ENCODE peak calls at places on chromosomes 1 and 21, in four cellular contexts. K, G, R and D are unnamed samples.

GRCh38 chr21:43600642-43601397 is 58.5 kb downstream of the HSF2BP start:
- DNase-seq in K (no peak), G (no peak), R (no peak), D (no peak)

GRCh38 chr1:175797576-175797975 is 54.2 kb upstream of the TNR start:
- DNase-seq in K (no peak), G (no peak), R (no peak), D (no peak)

GRCh38 chr1:210687582-210688279 is 359.0 kb downstream of the HHAT start:
- DNase-seq in K (no peak), G (no peak), R (no peak), D (peak; percentile 58)

GRCh38 chr1:69421286-69421685 is 146.4 kb upstream of the LRRC7 start:
- DNase-seq in K (no peak), G (no peak), R (no peak), D (no peak)

GRCh38 chr1:175203570-175203969 is 11.0 kb upstream of the KIAA0040 start:
- DNase-seq in K (no peak), G (no peak), R (no peak), D (no peak)

GRCh38 chr1:9482816-9483572 is 56.3 kb upstream of the SLC25A33 start:
- DNase-seq in K (peak; percentile 55), G (no peak), R (no peak), D (peak; percentile 88)

GRCh38 chr1:39981957-39982356 is 27.0 kb downstream of the MFSD2A start:
- DNase-seq in K (no peak), G (no peak), R (no peak), D (no peak)

GRCh38 chr1:21020151-21020550 is 156.5 kb downstream of the EIF4G3 start:
- DNase-seq in K (no peak), G (no peak), R (no peak), D (no peak)

GRCh38 chr1:178344513-178345077 is 152.2 kb downstream of the CLEC20A start:
- DNase-seq in K (no peak), G (no peak), R (no peak), D (peak; percentile 2)

GRCh38 chr1:57258616-57259330 is 165.1 kb downstream of the DAB1 start:
- DNase-seq in K (no peak), G (no peak), R (no peak), D (no peak)

GRCh38 chr1:246921481-246921880 is 10.3 kb downstream of the AHCTF1 start:
- DNase-seq in K (no peak), G (no peak), R (no peak), D (no peak)

GRCh38 chr1:225445644-225446297 is 17.9 kb upstream of the LBR start:
- DNase-seq in K (no peak), G (no peak), R (no peak), D (peak; percentile 49)

GRCh38 chr1:186175588-186175987 is 199.5 kb downstream of the TPR start:
- DNase-seq in K (no peak), G (no peak), R (no peak), D (peak; percentile 21)

GRCh38 chr21:45056917-45057560 is 17.3 kb upstream of the ADARB1 start:
- DNase-seq in K (no peak), G (no peak), R (no peak), D (no peak)

GRCh38 chr21:35102488-35103407 is 53.6 kb upstream of the RUNX1 start:
- DNase-seq in K (peak; percentile 47), G (peak; percentile 40), R (peak; percentile 46), D (no peak)

GRCh38 chr1:241589524-241589923 is 50.6 kb downstream of the CHML start:
- DNase-seq in K (no peak), G (no peak), R (no peak), D (no peak)

GRCh38 chr1:93665015-93665414 is 16.6 kb downstream of the BCAR3 start:
- DNase-seq in K (no peak), G (no peak), R (no peak), D (no peak)

GRCh38 chr1:104294259-104294658 is 544.6 kb downstream of the AMY1C start:
- DNase-seq in K (no peak), G (no peak), R (no peak), D (no peak)

GRCh38 chr1:80217377-80217986 is 1211.0 kb upstream of the ADGRL4 start:
- DNase-seq in K (no peak), G (no peak), R (no peak), D (no peak)

GRCh38 chr1:150066838-150067183 is 765 bp upstream of the VPS45 start:
- DNase-seq in K (peak; percentile 66), G (peak; percentile 44), R (peak; percentile 6), D (peak; percentile 52)

GRCh38 chr21:43893536-43894205 is 28.6 kb downstream of the AGPAT3 start:
- DNase-seq in K (no peak), G (peak; percentile 51), R (no peak), D (no peak)

GRCh38 chr1:184906771-184907170 is 67.5 kb downstream of the NIBAN1 start:
- DNase-seq in K (no peak), G (no peak), R (no peak), D (no peak)

GRCh38 chr1:166975361-166976129 is at the start of gene ILDR2:
- DNase-seq in K (peak; percentile 58), G (peak; percentile 48), R (peak; percentile 39), D (peak; percentile 65)

GRCh38 chr1:239125027-239125426 is 261.3 kb upstream of the CHRM3 start:
- DNase-seq in K (no peak), G (no peak), R (no peak), D (no peak)

GRCh38 chr1:160826546-160826945 is 30.6 kb downstream of the LY9 start:
- DNase-seq in K (no peak), G (peak; percentile 20), R (no peak), D (no peak)

GRCh38 chr21:36839123-36839522 is 127.3 kb downstream of the HLCS start:
- DNase-seq in K (no peak), G (no peak), R (no peak), D (peak; percentile 44)

DNA sequence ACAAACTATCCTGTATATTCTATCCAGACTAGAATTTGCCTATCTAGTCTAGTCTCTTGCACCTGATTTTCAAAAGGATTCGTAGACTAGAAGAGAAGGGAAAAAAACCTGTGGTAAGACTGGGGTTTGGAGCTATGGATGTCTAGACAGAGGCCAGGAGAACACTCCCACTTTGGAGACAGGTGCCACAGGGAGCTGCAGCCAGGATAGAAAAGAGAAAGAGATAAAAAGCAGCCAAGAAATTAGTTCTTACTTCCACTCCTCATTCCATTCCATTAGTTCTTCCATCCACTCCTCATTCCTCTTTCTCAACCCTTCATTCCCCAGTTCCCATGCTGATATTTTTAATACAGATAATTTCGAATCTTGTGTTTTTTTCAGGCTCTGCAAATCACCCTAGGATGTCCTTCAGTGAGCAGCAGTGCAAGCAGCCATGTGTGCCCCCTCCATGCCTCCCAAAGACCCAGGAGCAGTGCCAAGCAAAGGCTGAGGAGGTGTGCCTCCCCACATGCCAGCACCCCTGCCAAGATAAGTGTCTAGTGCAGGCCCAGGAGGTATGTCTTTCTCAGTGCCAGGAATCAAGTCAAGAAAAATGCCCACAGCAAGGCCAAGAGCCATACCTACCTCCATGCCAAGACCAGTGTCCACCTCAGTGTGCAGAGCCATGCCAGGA is 496 bp downstream of the PRR9 start:
- DNase-seq in K (no peak), G (no peak), R (no peak), D (peak; percentile 90)
- H3K4me1 ChIP-seq in K (no peaks in the 10 kb centered on the region), G (no peaks in the 10 kb centered on the region), R (no peaks in the 10 kb centered on the region), D (peaks cover 17% of the 10 kb centered on the region)

GRCh38 chr1:179745131-179745611 is 2.1 kb downstream of the FAM163A start:
- DNase-seq in K (no peak), G (no peak), R (no peak), D (no peak)

GRCh38 chr1:179750630-179751029 is 7.5 kb downstream of the FAM163A start:
- DNase-seq in K (no peak), G (no peak), R (no peak), D (no peak)

GRCh38 chr1:179745743-179746142 is 2.7 kb downstream of the FAM163A start:
- DNase-seq in K (no peak), G (no peak), R (no peak), D (no peak)

GRCh38 chr1:179747611-179748010 is 4.5 kb downstream of the FAM163A start:
- DNase-seq in K (no peak), G (no peak), R (no peak), D (no peak)

GRCh38 chr1:179748772-179749171 is 5.7 kb downstream of the FAM163A start:
- DNase-seq in K (no peak), G (no peak), R (no peak), D (no peak)
- H3K4me1 ChIP-seq in K (peaks cover 9% of the 10 kb centered on the region), G (no peaks in the 10 kb centered on the region), R (no peaks in the 10 kb centered on the region), D (peaks cover 9% of the 10 kb centered on the region)

DNA sequence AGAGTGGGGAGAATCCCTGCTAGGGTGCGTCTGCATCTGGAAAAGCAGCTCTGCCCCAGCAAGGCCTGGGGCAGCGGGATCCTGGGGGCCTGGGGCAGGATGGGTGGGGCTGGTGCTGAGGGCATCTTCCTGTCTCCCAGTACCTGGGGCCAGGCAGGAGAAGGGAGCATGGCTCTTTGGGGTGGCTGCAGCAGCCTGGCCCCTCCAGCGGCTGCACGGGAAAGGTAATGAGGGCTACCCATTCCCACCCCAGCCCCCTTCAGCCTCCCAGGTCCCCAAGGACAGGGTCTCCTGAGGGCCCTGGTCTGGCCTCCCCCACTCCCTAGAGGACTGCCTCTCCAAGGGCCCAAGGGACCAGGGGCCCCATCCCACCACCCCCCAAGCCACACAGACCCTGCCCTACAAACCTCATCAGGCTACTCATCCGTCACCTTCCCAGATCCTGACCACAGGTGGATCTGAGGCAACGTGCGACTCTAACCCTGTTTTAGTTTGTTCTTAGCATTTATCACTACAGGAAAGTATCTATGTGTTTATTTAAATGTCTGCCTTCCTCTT is 910 bp upstream of the ANKRD65 start:
- DNase-seq in K (no peak), G (no peak), R (no peak), D (no peak)
- H3K4me1 ChIP-seq in K (peaks cover 25% of the 10 kb centered on the region), G (no peaks in the 10 kb centered on the region), R (peaks cover 6% of the 10 kb centered on the region), D (peaks cover 6% of the 10 kb centered on the region)

DNA sequence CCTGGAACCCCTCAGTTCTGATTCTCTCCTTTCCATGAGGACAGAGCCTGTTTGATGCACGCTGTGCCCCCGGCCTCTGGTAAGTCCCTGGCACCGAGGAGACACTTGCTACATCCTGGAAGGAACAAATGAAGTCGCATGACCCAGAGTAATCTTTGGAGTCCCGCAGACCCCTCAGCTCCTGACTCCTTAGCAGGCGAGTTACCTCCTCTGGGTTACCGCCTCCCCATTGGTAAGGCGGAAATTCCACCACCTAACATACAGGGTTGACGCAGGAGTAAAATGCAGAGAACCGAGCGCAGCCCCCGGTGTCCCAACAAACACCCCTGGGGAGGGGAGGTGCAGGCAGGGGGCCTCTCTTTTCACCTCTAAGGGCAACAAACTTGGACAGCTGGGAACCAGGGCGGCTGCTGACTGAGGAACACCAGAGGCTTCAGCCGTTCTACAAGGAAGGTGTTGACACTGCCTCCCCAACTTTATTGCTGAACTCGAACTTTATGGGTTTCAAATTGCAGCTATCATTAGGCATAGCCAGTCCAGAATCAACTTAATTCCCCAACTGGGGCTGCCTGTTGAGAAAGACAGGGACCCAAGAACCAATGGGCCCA is 115.3 kb upstream of the IFFO2 start:
- DNase-seq in K (no peak), G (no peak), R (no peak), D (no peak)
- H3K4me1 ChIP-seq in K (peaks cover 45% of the 10 kb centered on the region), G (no peaks in the 10 kb centered on the region), R (peaks cover 70% of the 10 kb centered on the region), D (peaks cover 64% of the 10 kb centered on the region)